ENCODE peak calls at places on chromosome 17, in four cellular contexts. One of them, this sample, is unnamed.

GRCh38 chr17:80315517-80316182 is 55.0 kb downstream of the RNF213 start:
- DNase-seq in hepatocyte: no peak
- DNase-seq in NCI-H1092 treated with DMSO at 0.1 percent for 48 hours: no peak
- DNase-seq in IMR-90: no peak
- DNase-seq in this sample: no peak

GRCh38 chr17:40445769-40446468 is 2.7 kb downstream of the IGFBP4 start:
- DNase-seq in hepatocyte: no peak
- DNase-seq in NCI-H1092 treated with DMSO at 0.1 percent for 48 hours: no peak
- DNase-seq in IMR-90: peak; percentile 27
- DNase-seq in this sample: peak; percentile 55

GRCh38 chr17:7774037-7774659 is 56.6 kb downstream of the DNAH2 start:
- DNase-seq in hepatocyte: peak; percentile 80
- DNase-seq in IMR-90: peak; percentile 78
- DNase-seq in NCI-H1092 treated with DMSO at 0.1 percent for 48 hours: no peak
- DNase-seq in this sample: peak; percentile 86

GRCh38 chr17:42667088-42667951 is 8.2 kb downstream of the TUBG2 start:
- DNase-seq in hepatocyte: peak; percentile 64
- DNase-seq in NCI-H1092 treated with DMSO at 0.1 percent for 48 hours: no peak
- DNase-seq in IMR-90: peak; percentile 73
- DNase-seq in this sample: peak; percentile 47

GRCh38 chr17:49003557-49004511 is 6.6 kb downstream of the IGF2BP1 start:
- DNase-seq in hepatocyte: peak; percentile 69
- DNase-seq in NCI-H1092 treated with DMSO at 0.1 percent for 48 hours: no peak
- DNase-seq in IMR-90: peak; percentile 37
- DNase-seq in this sample: no peak

GRCh38 chr17:61684172-61684571 is 93.2 kb upstream of the NACA2 start:
- DNase-seq in IMR-90: no peak
- DNase-seq in NCI-H1092 treated with DMSO at 0.1 percent for 48 hours: no peak
- DNase-seq in hepatocyte: no peak
- DNase-seq in this sample: no peak

GRCh38 chr17:45235071-45236001 is 13.7 kb downstream of the FMNL1 start:
- DNase-seq in hepatocyte: peak; percentile 87
- DNase-seq in IMR-90: peak; percentile 77
- DNase-seq in NCI-H1092 treated with DMSO at 0.1 percent for 48 hours: peak; percentile 60
- DNase-seq in this sample: peak; percentile 58

GRCh38 chr17:48834973-48835372 is 4.1 kb downstream of the CALCOCO2 start:
- DNase-seq in IMR-90: no peak
- DNase-seq in hepatocyte: no peak
- DNase-seq in NCI-H1092 treated with DMSO at 0.1 percent for 48 hours: no peak
- DNase-seq in this sample: no peak

GRCh38 chr17:63950940-63951907 is 19.1 kb upstream of the CD79B start:
- DNase-seq in NCI-H1092 treated with DMSO at 0.1 percent for 48 hours: no peak
- DNase-seq in IMR-90: no peak
- DNase-seq in hepatocyte: peak; percentile 69
- DNase-seq in this sample: peak; percentile 62

GRCh38 chr17:40097087-40097486 is 3.3 kb downstream of the NR1D1 start:
- DNase-seq in IMR-90: no peak
- DNase-seq in NCI-H1092 treated with DMSO at 0.1 percent for 48 hours: no peak
- DNase-seq in hepatocyte: no peak
- DNase-seq in this sample: no peak

GRCh38 chr17:27232328-27232727 is 61.6 kb upstream of the WSB1 start:
- DNase-seq in hepatocyte: no peak
- DNase-seq in IMR-90: no peak
- DNase-seq in NCI-H1092 treated with DMSO at 0.1 percent for 48 hours: no peak
- DNase-seq in this sample: no peak

GRCh38 chr17:10205549-10206185 is 7.3 kb upstream of the GAS7 start:
- DNase-seq in IMR-90: no peak
- DNase-seq in NCI-H1092 treated with DMSO at 0.1 percent for 48 hours: no peak
- DNase-seq in hepatocyte: no peak
- DNase-seq in this sample: no peak

GRCh38 chr17:62662855-62663254 is 35.4 kb downstream of the MRC2 start:
- DNase-seq in IMR-90: no peak
- DNase-seq in NCI-H1092 treated with DMSO at 0.1 percent for 48 hours: no peak
- DNase-seq in hepatocyte: no peak
- DNase-seq in this sample: no peak

GRCh38 chr17:1813088-1813487 is 16.6 kb downstream of the SMYD4 start:
- DNase-seq in NCI-H1092 treated with DMSO at 0.1 percent for 48 hours: no peak
- DNase-seq in IMR-90: peak; percentile 12
- DNase-seq in hepatocyte: no peak
- DNase-seq in this sample: no peak

GRCh38 chr17:37702605-37703004 is 42.3 kb downstream of the HNF1B start:
- DNase-seq in hepatocyte: peak; percentile 53
- DNase-seq in NCI-H1092 treated with DMSO at 0.1 percent for 48 hours: no peak
- DNase-seq in IMR-90: peak; percentile 91
- DNase-seq in this sample: no peak

GRCh38 chr17:17500999-17501605 is 4.9 kb upstream of the RASD1 start:
- DNase-seq in hepatocyte: peak; percentile 54
- DNase-seq in IMR-90: no peak
- DNase-seq in NCI-H1092 treated with DMSO at 0.1 percent for 48 hours: no peak
- DNase-seq in this sample: no peak

GRCh38 chr17:80952291-80952690 is 39.4 kb upstream of the CHMP6 start:
- DNase-seq in NCI-H1092 treated with DMSO at 0.1 percent for 48 hours: no peak
- DNase-seq in hepatocyte: no peak
- DNase-seq in IMR-90: no peak
- DNase-seq in this sample: no peak

GRCh38 chr17:79841369-79842135 is 2.3 kb upstream of the CBX4 start:
- DNase-seq in NCI-H1092 treated with DMSO at 0.1 percent for 48 hours: no peak
- DNase-seq in IMR-90: no peak
- DNase-seq in hepatocyte: peak; percentile 40
- DNase-seq in this sample: no peak

GRCh38 chr17:64459284-64459747 is 10.4 kb downstream of the MILR1 start:
- DNase-seq in hepatocyte: peak; percentile 37
- DNase-seq in NCI-H1092 treated with DMSO at 0.1 percent for 48 hours: no peak
- DNase-seq in IMR-90: peak; percentile 75
- DNase-seq in this sample: no peak

GRCh38 chr17:17384291-17384615 is 81.1 kb downstream of the NT5M start:
- DNase-seq in hepatocyte: no peak
- DNase-seq in NCI-H1092 treated with DMSO at 0.1 percent for 48 hours: no peak
- DNase-seq in IMR-90: no peak
- DNase-seq in this sample: no peak